ENCODE peak calls at places on chromosomes 3 and 15, in four cellular contexts. C is GM12878, D is HepG2, H is K562. Z is an unnamed sample.

GRCh38 chr3:111667621-111668239 is 72.6 kb upstream of the ZBED2 start:
- DNase-seq in C (peak), D (no peak), H (no peak), Z (no peak)

GRCh38 chr15:63933522-63933921 is 99.8 kb upstream of the HERC1 start:
- DNase-seq in C (no peak), D (no peak), H (peak), Z (no peak)

GRCh38 chr3:37590328-37591079 is 271.2 kb upstream of the CTDSPL start:
- DNase-seq in C (no peak), D (no peak), H (peak), Z (no peak)

GRCh38 chr3:141241248-141242034 is 9.8 kb downstream of the PXYLP1 start:
- DNase-seq in C (no peak), D (no peak), H (no peak), Z (no peak)

GRCh38 chr15:60523056-60523455 is 44.1 kb upstream of the ICE2 start:
- DNase-seq in C (no peak), D (no peak), H (no peak), Z (no peak)

GRCh38 chr15:77239892-77240608 is 169.1 kb upstream of the TSPAN3 start:
- DNase-seq in C (no peak), D (no peak), H (no peak), Z (no peak)

GRCh38 chr3:23002846-23003800 is 200.0 kb upstream of the UBE2E2 start:
- DNase-seq in C (no peak), D (no peak), H (no peak), Z (no peak)

GRCh38 chr3:167684389-167684993 is 30.7 kb upstream of the WDR49 start:
- DNase-seq in C (no peak), D (peak), H (peak), Z (peak)

GRCh38 chr15:91627473-91628309 is 225.8 kb upstream of the SLCO3A1 start:
- DNase-seq in C (no peak), D (no peak), H (no peak), Z (no peak)

GRCh38 chr15:91589360-91589759 is 264.1 kb upstream of the SLCO3A1 start:
- DNase-seq in C (no peak), D (peak), H (no peak), Z (no peak)

GRCh38 chr3:19645093-19645492 is 288.9 kb downstream of the EFHB start:
- DNase-seq in C (peak), D (no peak), H (no peak), Z (no peak)
- TF ChIP-seq TARDBP in C (no peak), D (no peak), H (no peak), Z (no peak)

DNA sequence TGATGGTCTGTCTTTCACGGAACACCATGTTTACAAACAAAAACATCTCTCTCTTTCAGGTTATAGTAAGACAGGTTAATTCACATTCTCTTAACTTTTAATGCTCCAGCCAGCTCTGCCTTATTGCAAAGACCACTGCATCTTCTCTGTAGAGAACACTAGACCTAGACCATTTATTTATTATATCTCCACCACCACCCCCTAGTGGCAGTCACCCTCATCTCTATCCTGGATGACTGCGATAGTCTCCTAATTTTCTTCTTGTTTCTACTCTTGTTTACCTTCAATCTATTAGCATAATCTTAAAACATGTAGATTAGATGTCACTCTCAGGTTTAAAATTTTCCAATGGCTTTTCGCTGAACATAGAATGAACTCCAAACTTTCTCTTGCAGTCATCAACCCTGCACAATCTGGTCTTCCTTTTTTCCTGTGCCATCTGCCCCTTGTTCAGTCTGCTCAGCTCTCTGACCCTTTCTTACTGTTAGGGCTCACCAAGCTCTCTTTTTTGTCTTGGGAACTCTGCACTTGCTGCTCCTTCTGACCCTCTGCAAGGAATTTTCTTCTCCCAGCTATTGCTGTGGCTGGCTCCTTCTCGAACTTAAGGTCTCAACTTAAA is 155.6 kb downstream of the SQOR start:
- DNase-seq in C (no peak), D (peak), H (peak), Z (peak)
- TF ChIP-seq FOXM1 in C (no peak), D (no peak), H (no peak), Z (no peak)

GRCh38 chr3:171827385-171827784 is 15.8 kb upstream of the TMEM212 start:
- DNase-seq in C (no peak), D (no peak), H (no peak), Z (no peak)

GRCh38 chr3:171827836-171828458 is 15.2 kb upstream of the TMEM212 start:
- DNase-seq in C (no peak), D (no peak), H (no peak), Z (no peak)

GRCh38 chr3:171831936-171832335 is 11.2 kb upstream of the TMEM212 start:
- DNase-seq in C (no peak), D (no peak), H (no peak), Z (no peak)

GRCh38 chr3:171828852-171829770 is 14.0 kb upstream of the TMEM212 start:
- DNase-seq in C (no peak), D (no peak), H (no peak), Z (no peak)

DNA sequence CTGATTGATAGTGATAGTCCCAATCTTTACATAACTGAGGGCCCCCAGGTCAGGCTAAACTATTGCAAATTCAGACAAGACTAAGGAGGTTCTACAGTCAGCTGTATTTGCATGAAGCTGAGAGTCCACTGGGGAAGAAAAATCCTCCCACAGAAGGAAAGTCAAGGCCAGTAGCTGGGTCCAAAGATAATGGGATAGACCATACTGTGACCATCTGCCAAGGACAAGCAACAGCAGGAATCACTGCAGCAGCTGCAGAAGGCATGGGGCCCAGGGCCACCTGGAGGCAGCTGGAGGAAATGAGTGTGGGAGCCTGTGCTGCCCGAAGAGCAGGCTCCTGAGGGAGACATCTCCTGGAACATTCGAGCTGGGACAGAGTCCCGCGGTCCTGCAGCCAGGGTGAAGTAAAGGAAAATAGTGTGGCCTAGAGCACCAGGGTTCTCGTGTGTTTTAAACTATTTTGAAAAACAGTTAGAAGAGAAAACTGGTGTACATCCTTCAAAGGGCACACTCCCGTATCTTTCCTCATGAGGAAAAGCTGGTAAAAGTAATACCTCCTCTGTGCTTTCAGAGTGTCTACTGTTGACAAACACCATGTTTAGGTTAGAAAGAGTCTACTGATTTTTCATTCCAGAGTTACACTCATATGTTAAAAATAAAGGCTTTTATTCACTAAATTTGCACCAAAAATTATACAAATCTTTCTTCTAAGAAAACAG is 13.1 kb upstream of the TMEM212 start:
- DNase-seq in C (no peak), D (peak), H (peak), Z (peak)
- TF ChIP-seq SP1 in C (no peak), D (peak), H (no peak), Z (no peak)

DNA sequence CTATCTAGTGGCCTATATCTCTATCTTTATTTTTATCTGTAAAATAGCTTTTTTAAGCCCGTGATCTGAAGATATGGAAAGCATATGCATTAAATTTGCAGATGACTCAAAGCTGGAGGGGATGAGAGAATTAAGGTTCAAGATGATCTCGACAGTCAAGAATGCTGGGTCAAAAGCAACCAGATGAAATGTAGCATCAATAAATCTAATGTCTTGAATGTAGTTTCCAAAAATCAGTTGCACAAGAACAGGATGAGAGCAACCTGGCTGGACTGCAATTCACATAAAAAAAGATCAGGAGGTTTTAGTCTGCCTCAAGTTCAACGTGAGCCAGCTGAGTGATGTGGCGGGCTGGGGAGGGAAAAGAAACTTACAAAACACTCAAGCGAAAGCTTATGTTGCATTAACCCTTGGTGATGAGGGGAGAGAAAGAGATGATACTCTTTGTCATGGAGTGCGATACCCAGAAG is 221.3 kb upstream of the TLE3 start:
- DNase-seq in C (no peak), D (no peak), H (no peak), Z (no peak)
- TF ChIP-seq TARDBP in C (no peak), D (no peak), H (no peak), Z (no peak)

DNA sequence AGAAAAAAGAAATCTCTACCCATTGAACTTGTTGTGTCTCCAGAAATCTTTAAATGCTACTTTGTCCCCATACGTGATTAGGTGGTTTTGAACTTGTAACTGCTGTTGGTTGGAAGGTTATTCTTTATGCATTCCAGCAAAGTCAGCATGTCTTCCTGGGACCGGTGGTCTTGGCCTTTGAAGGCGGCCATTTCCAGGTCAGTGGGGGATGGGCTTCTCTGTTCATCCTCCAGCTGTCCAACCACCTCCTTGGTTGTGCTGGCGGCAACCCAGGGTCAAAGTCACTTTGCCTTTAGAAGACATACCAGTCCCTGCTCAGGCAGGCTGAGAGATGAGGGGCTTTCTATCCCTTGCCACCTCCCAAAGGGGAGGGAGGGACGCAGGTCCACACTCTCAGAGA is 37.9 kb upstream of the ARL8B start:
- DNase-seq in C (no peak), D (no peak), H (no peak), Z (no peak)
- TF ChIP-seq FOXM1 in C (no peak), D (no peak), H (no peak), Z (no peak)

GRCh38 chr3:122857019-122857418 is 62.1 kb downstream of the SLC49A4 start:
- DNase-seq in C (no peak), D (no peak), H (no peak), Z (no peak)

GRCh38 chr3:122859021-122859805 is 64.3 kb downstream of the SLC49A4 start:
- DNase-seq in C (no peak), D (no peak), H (no peak), Z (no peak)

GRCh38 chr3:122858373-122858772 is 63.5 kb downstream of the SLC49A4 start:
- DNase-seq in C (no peak), D (peak), H (no peak), Z (no peak)
- TF ChIP-seq SP1 in C (no peak), D (no peak), H (no peak), Z (no peak)

GRCh38 chr3:195093731-195094130 is 177.2 kb downstream of the XXYLT1 start:
- DNase-seq in C (no peak), D (no peak), H (no peak), Z (no peak)

GRCh38 chr3:195095704-195096036 is 175.3 kb downstream of the XXYLT1 start:
- DNase-seq in C (no peak), D (no peak), H (no peak), Z (no peak)

GRCh38 chr3:195096053-195096452 is 174.9 kb downstream of the XXYLT1 start:
- DNase-seq in C (no peak), D (no peak), H (no peak), Z (no peak)

GRCh38 chr3:195095035-195095703 is 175.8 kb downstream of the XXYLT1 start:
- DNase-seq in C (peak), D (no peak), H (no peak), Z (no peak)

DNA sequence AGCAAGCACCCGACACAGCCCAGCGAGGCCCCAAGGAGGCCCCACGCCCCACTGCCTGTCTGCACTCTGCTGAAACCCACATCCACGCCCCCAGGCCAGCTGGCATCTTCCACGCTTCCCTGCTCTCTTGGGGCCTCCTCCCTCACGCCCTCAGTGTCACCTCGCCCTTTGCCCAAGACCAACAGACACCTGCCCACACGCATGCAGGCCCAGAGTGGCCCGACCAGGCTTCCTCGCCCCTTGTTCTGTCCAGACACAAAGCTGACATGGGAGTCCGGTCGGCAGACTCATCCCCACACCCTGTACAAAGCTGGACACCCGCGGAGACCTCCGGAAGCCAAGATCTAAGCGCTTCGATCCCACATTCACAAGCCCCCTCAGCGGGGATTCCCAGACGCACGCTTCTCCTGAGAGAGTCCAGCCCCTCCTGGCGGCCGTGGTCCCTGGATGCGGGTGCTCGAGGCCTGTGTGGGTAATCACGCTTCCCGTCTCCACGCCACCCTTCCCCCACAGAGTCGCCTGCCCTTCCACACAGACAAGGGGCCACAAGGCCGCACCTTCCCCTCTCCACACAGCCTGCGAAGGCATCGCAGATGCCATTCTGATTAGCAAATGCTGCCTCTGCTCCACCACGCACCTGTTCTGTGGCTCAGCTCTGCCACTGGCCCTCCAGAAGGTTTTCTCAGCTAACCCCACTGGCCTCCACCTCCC is 176.6 kb downstream of the XXYLT1 start:
- DNase-seq in C (peak), D (no peak), H (no peak), Z (no peak)
- TF ChIP-seq TARDBP in C (no peak), D (no peak), H (no peak), Z (no peak)

Z was measured in HEK293T.